ENCODE peak calls at places on chromosomes 7 and 10, in five cellular contexts. One of them, this sample, is unnamed.

GRCh38 chr10:17737021-17737965 is 14.7 kb upstream of the TMEM236 start:
- DNase-seq in AG04450: peak; percentile 4
- DNase-seq in coronary artery: no peak
- DNase-seq in neural crest cell: no peak
- DNase-seq in tibial artery: no peak
- DNase-seq in this sample: no peak

GRCh38 chr10:88879754-88880286 is at the start of gene STAMBPL1:
- DNase-seq in AG04450: no peak
- DNase-seq in coronary artery: no peak
- DNase-seq in neural crest cell: no peak
- DNase-seq in tibial artery: no peak
- DNase-seq in this sample: no peak

GRCh38 chr10:122656741-122657140 is 42.9 kb downstream of the C10orf120 start:
- DNase-seq in AG04450: no peak
- DNase-seq in coronary artery: no peak
- DNase-seq in neural crest cell: no peak
- DNase-seq in tibial artery: peak; percentile 21
- DNase-seq in this sample: no peak

GRCh38 chr10:79081353-79082034 is 12.7 kb downstream of the ZMIZ1 start:
- DNase-seq in AG04450: peak; percentile 80
- DNase-seq in coronary artery: no peak
- DNase-seq in neural crest cell: no peak
- DNase-seq in tibial artery: no peak
- DNase-seq in this sample: peak; percentile 59

GRCh38 chr10:110216240-110216639 is 8.8 kb downstream of the MXI1 start:
- DNase-seq in AG04450: no peak
- DNase-seq in coronary artery: no peak
- DNase-seq in neural crest cell: no peak
- DNase-seq in tibial artery: no peak
- DNase-seq in this sample: no peak

GRCh38 chr10:11625019-11625735 is 13.7 kb upstream of the USP6NL start:
- DNase-seq in AG04450: no peak
- DNase-seq in coronary artery: no peak
- DNase-seq in neural crest cell: no peak
- DNase-seq in tibial artery: no peak
- DNase-seq in this sample: no peak

GRCh38 chr7:147432068-147432467 is 1158.5 kb upstream of the C7orf33 start:
- DNase-seq in AG04450: no peak
- DNase-seq in coronary artery: no peak
- DNase-seq in neural crest cell: no peak
- DNase-seq in tibial artery: no peak
- DNase-seq in this sample: no peak

GRCh38 chr7:66937940-66938339 is 16.9 kb downstream of the TMEM248 start:
- DNase-seq in AG04450: no peak
- DNase-seq in coronary artery: no peak
- DNase-seq in neural crest cell: no peak
- DNase-seq in tibial artery: no peak
- DNase-seq in this sample: no peak

GRCh38 chr7:119842786-119843185 is 430.2 kb upstream of the KCND2 start:
- DNase-seq in AG04450: no peak
- DNase-seq in coronary artery: no peak
- DNase-seq in neural crest cell: no peak
- DNase-seq in tibial artery: no peak
- DNase-seq in this sample: no peak

GRCh38 chr10:122086416-122087240 is 97.7 kb downstream of the TACC2 start:
- DNase-seq in AG04450: no peak
- DNase-seq in coronary artery: no peak
- DNase-seq in neural crest cell: no peak
- DNase-seq in tibial artery: no peak
- DNase-seq in this sample: no peak

DNA sequence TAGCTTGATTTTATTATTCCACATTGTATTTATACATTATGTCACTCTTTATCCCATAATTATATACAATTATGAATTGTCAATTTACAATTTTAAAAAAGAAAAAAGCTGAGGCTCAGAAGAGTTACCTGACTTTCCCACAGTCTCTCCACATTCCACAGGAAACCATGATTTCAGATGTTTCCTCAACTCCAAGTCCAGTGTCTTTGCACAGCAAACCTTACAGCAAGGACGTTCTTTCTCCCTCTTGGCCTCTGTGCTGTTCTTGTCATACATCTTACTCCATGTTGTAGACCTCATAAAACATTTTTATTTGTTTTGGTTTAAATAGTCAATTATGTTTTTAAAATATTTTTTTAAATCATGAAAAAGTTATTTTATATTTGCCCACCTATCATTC is 34.9 kb upstream of the GRB10 start:
- DNase-seq in AG04450: no peak
- DNase-seq in coronary artery: no peak
- DNase-seq in neural crest cell: no peak
- DNase-seq in tibial artery: no peak
- DNase-seq in this sample: no peak
- TF ChIP-seq CTCF in AG04450: no peak
- TF ChIP-seq CTCF in coronary artery: no peak
- TF ChIP-seq CTCF in neural crest cell: no peak
- TF ChIP-seq CTCF in tibial artery: no peak
- TF ChIP-seq CTCF in this sample: no peak

GRCh38 chr7:33745934-33746333 is 159.4 kb upstream of the BMPER start:
- DNase-seq in AG04450: no peak
- DNase-seq in coronary artery: no peak
- DNase-seq in neural crest cell: no peak
- DNase-seq in tibial artery: no peak
- DNase-seq in this sample: no peak

GRCh38 chr7:33742521-33742920 is 162.8 kb upstream of the BMPER start:
- DNase-seq in AG04450: no peak
- DNase-seq in coronary artery: no peak
- DNase-seq in neural crest cell: no peak
- DNase-seq in tibial artery: no peak
- DNase-seq in this sample: no peak

GRCh38 chr7:33743594-33743993 is 161.7 kb upstream of the BMPER start:
- DNase-seq in AG04450: peak; percentile 78
- DNase-seq in coronary artery: no peak
- DNase-seq in neural crest cell: no peak
- DNase-seq in tibial artery: no peak
- DNase-seq in this sample: no peak

GRCh38 chr7:33742999-33743587 is 162.2 kb upstream of the BMPER start:
- DNase-seq in AG04450: no peak
- DNase-seq in coronary artery: no peak
- DNase-seq in neural crest cell: no peak
- DNase-seq in tibial artery: no peak
- DNase-seq in this sample: no peak

DNA sequence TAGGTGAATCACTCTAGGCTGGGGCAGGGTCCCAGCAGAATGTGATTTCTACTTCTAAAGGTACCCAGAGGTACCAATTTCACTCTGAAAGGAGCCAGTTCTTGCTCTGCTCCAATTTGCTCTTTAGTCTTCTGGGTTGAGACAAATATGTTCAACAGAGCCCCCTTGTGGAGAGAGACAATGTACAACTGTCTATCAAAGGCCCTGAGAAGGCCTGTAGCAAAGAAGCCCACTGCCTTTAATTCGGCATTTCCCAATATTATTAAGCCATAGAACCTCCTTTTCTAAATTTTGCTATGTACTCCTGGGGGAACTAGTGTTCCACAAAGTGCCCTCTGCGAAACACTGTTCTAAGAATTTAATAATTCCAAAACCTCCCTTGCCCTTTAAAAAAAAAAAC is 161.0 kb upstream of the BMPER start:
- DNase-seq in AG04450: no peak
- DNase-seq in coronary artery: no peak
- DNase-seq in neural crest cell: no peak
- DNase-seq in tibial artery: no peak
- DNase-seq in this sample: no peak
- TF ChIP-seq CTCF in AG04450: no peak
- TF ChIP-seq CTCF in coronary artery: peak; percentile 14
- TF ChIP-seq CTCF in neural crest cell: peak; percentile 55
- TF ChIP-seq CTCF in tibial artery: peak; percentile 24
- TF ChIP-seq CTCF in this sample: peak; percentile 50

GRCh38 chr10:63133056-63133786 is at the start of gene NRBF2:
- DNase-seq in AG04450: peak; percentile 94
- DNase-seq in coronary artery: peak; percentile 99
- DNase-seq in neural crest cell: peak; percentile 90
- DNase-seq in tibial artery: peak; percentile 98
- DNase-seq in this sample: peak; percentile 98
- TF ChIP-seq CTCF in AG04450: peak; percentile 35
- TF ChIP-seq CTCF in coronary artery: no peak
- TF ChIP-seq CTCF in neural crest cell: peak; percentile 43
- TF ChIP-seq CTCF in tibial artery: no peak
- TF ChIP-seq CTCF in this sample: no peak

DNA sequence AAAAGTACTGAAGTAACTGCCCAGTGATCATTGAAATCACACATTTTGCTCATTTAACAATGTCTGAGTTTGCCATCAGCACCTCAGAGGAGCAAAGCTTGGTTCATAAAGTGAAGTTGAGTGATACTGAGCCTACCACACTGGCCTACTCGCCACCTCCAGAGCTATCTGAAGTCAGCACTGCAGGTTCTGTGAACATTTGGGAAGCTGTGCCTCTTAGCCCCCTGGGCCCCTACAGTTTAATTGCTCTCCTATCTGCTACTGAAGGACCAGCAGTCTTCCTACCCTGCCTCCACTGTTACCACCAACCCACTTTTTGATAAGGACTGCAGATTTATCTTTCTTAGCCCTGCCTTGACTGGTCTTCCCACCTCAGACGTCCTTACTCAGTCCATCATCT is 2.0 kb upstream of the SEMA4G start:
- DNase-seq in AG04450: no peak
- DNase-seq in coronary artery: no peak
- DNase-seq in neural crest cell: no peak
- DNase-seq in tibial artery: no peak
- DNase-seq in this sample: no peak
- TF ChIP-seq CTCF in AG04450: no peak
- TF ChIP-seq CTCF in coronary artery: no peak
- TF ChIP-seq CTCF in neural crest cell: no peak
- TF ChIP-seq CTCF in tibial artery: no peak
- TF ChIP-seq CTCF in this sample: no peak

GRCh38 chr7:16409777-16410176 is 11.6 kb downstream of the CRPPA start:
- DNase-seq in AG04450: no peak
- DNase-seq in coronary artery: no peak
- DNase-seq in neural crest cell: no peak
- DNase-seq in tibial artery: no peak
- DNase-seq in this sample: no peak
- TF ChIP-seq CTCF in AG04450: no peak
- TF ChIP-seq CTCF in coronary artery: no peak
- TF ChIP-seq CTCF in neural crest cell: peak; percentile 21
- TF ChIP-seq CTCF in tibial artery: no peak
- TF ChIP-seq CTCF in this sample: no peak

GRCh38 chr7:143504937-143505297 is 27.2 kb downstream of the TAS2R41 start:
- DNase-seq in AG04450: no peak
- DNase-seq in coronary artery: no peak
- DNase-seq in neural crest cell: no peak
- DNase-seq in tibial artery: no peak
- DNase-seq in this sample: no peak
- TF ChIP-seq CTCF in AG04450: peak; percentile 22
- TF ChIP-seq CTCF in coronary artery: no peak
- TF ChIP-seq CTCF in neural crest cell: no peak
- TF ChIP-seq CTCF in tibial artery: no peak
- TF ChIP-seq CTCF in this sample: no peak

DNA sequence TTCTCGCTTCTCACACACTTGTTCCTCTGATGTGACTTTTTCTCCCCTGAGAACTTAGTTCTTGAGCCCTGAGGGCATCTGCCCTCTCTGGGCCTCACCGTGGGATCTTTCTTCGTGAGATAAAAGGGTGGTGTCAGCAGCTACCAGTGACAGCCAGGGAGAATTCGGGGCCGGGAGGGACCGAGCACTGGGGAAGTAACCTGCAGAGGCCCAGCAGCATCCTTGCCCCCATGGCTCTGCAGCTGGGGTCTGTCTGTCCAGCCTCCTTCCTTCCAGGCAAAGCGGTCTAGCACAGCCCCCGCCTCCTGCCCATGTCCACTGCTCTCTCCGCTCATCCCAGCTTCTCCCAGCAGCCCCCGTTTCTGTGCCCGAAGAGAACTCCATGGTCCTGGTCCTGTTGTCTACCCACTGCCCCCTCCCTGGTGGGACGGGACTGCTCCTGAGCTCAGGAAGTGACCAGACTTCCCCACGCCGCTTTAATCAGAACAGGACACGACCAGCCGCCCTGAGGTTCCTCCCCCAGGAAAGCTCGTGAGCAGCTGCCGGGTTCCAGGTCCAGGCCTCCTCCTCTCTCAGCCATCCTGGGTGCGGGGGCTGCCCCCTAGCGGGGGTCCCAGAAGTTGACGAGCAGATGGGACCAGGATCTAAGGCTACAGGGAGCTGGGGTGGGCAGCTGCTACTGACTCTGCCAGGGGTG is 187.4 kb downstream of the WDR37 start:
- DNase-seq in AG04450: no peak
- DNase-seq in coronary artery: no peak
- DNase-seq in neural crest cell: no peak
- DNase-seq in tibial artery: no peak
- DNase-seq in this sample: no peak
- TF ChIP-seq CTCF in AG04450: no peak
- TF ChIP-seq CTCF in coronary artery: no peak
- TF ChIP-seq CTCF in neural crest cell: no peak
- TF ChIP-seq CTCF in tibial artery: no peak
- TF ChIP-seq CTCF in this sample: peak; percentile 19